ENCODE peak calls at places on chromosomes 16 and 17, in four cellular contexts. R, G, M and B are unnamed samples.

GRCh38 chr16:68658258-68658973 is 13.3 kb downstream of the CDH3 start:
- DNase-seq in R (no peak), G (no peak), M (peak), B (no peak)

GRCh38 chr17:17751996-17752821 is 71.0 kb downstream of the RAI1 start:
- DNase-seq in R (peak), G (peak), M (peak), B (peak)

GRCh38 chr17:61139219-61139618 is 260.4 kb upstream of the TBX2 start:
- DNase-seq in R (no peak), G (peak), M (no peak), B (no peak)

GRCh38 chr16:84764970-84765369 is 54.8 kb upstream of the CRISPLD2 start:
- DNase-seq in R (no peak), G (no peak), M (no peak), B (no peak)

GRCh38 chr17:61423967-61424649 is 24.5 kb downstream of the TBX2 start:
- DNase-seq in R (no peak), G (no peak), M (no peak), B (no peak)

GRCh38 chr17:47267354-47267828 is 13.8 kb downstream of the ITGB3 start:
- DNase-seq in R (no peak), G (no peak), M (peak), B (no peak)

GRCh38 chr17:33002245-33002644 is 10.6 kb downstream of the SPACA3 start:
- DNase-seq in R (no peak), G (no peak), M (no peak), B (no peak)

GRCh38 chr17:39676198-39676819 is 8.1 kb downstream of the PNMT start:
- DNase-seq in R (no peak), G (peak), M (peak), B (no peak)

GRCh38 chr17:2215616-2216364 is 87.8 kb downstream of the SMG6 start:
- DNase-seq in R (peak), G (peak), M (no peak), B (no peak)

GRCh38 chr16:66512589-66513404 is 37.1 kb downstream of the TK2 start:
- DNase-seq in R (no peak), G (no peak), M (peak), B (no peak)

GRCh38 chr17:50289268-50289667 is 15.0 kb downstream of the TMEM92 start:
- DNase-seq in R (no peak), G (no peak), M (no peak), B (no peak)

GRCh38 chr16:13542284-13542683 is 377.7 kb upstream of the ERCC4 start:
- DNase-seq in R (no peak), G (no peak), M (no peak), B (no peak)

GRCh38 chr16:84710686-84711085 is 10.9 kb downstream of the USP10 start:
- DNase-seq in R (no peak), G (no peak), M (no peak), B (no peak)

GRCh38 chr16:88883946-88884345 is 17.5 kb upstream of the PABPN1L start:
- DNase-seq in R (no peak), G (no peak), M (no peak), B (no peak)